ENCODE peak calls at places on chromosome 2, in nine cellular contexts. Z, Q, Y, I, T, N, H, D and M are unnamed samples.

GRCh38 chr2:120428748-120429147 is 82.8 kb downstream of the INHBB start:
- DNase-seq in H (no peak), Y (no peak), Q (peak), Z (no peak), I (no peak), D (no peak), T (no peak), N (no peak), M (no peak)

GRCh38 chr2:188845692-188846091 is 128.5 kb upstream of the COL3A1 start:
- DNase-seq in Z (no peak), D (no peak), Q (no peak), N (no peak), T (no peak), H (no peak), Y (no peak), I (peak), M (no peak)

GRCh38 chr2:2799151-2799697 is 468.1 kb upstream of the MYT1L start:
- DNase-seq in Y (no peak), T (no peak), N (no peak), H (no peak), D (no peak), I (no peak), Z (no peak), Q (no peak), M (no peak)

GRCh38 chr2:198054299-198054698 is 249.9 kb downstream of the PLCL1 start:
- DNase-seq in I (peak), H (no peak), Q (peak), N (no peak), Z (peak), T (no peak), D (peak), Y (peak), M (peak)

GRCh38 chr2:199814845-199815211 is 36.2 kb downstream of the FTCDNL1 start:
- DNase-seq in N (no peak), I (no peak), Z (no peak), Q (no peak), H (no peak), D (no peak), Y (no peak), T (no peak), M (no peak)

GRCh38 chr2:41657231-41657630 is 390.6 kb upstream of the PKDCC start:
- DNase-seq in I (no peak), H (no peak), T (no peak), Z (no peak), N (no peak), D (no peak), Q (no peak), Y (no peak), M (no peak)

GRCh38 chr2:23677836-23678235 is 249.1 kb downstream of the ATAD2B start:
- DNase-seq in Z (no peak), N (no peak), D (no peak), Q (no peak), Y (no peak), H (no peak), I (no peak), T (no peak), M (no peak)

GRCh38 chr2:36355157-36355889 is at the start of gene CRIM1:
- DNase-seq in D (peak), N (no peak), H (peak), Z (peak), Q (peak), Y (peak), T (peak), I (peak), M (peak)

GRCh38 chr2:186884585-186884984 is 35.6 kb upstream of the ZSWIM2 start:
- DNase-seq in H (no peak), D (no peak), T (no peak), Z (no peak), Q (no peak), I (no peak), N (peak), Y (peak), M (peak)

GRCh38 chr2:64807417-64807816 is 153.7 kb upstream of the SERTAD2 start:
- DNase-seq in H (no peak), Y (peak), Z (no peak), Q (no peak), T (peak), N (no peak), D (no peak), I (peak), M (no peak)

GRCh38 chr2:42049411-42050349 is 1.9 kb downstream of the PKDCC start:
- DNase-seq in D (no peak), H (peak), Z (no peak), Q (no peak), T (no peak), N (no peak), I (no peak), Y (no peak), M (no peak)

GRCh38 chr2:231604101-231604684 is 11.5 kb downstream of the TEX44 start:
- DNase-seq in Q (peak), N (no peak), I (peak), T (no peak), D (peak), Z (no peak), H (peak), Y (no peak), M (no peak)

GRCh38 chr2:223102040-223102899 is 50.3 kb downstream of the KCNE4 start:
- DNase-seq in H (no peak), N (no peak), Y (no peak), Z (no peak), I (peak), T (no peak), Q (no peak), D (no peak), M (no peak)